ENCODE peak calls at places on chromosome 22, in eight cellular contexts. M, H, Z, P, T, I, C and B are unnamed samples.
A peak's percentile ranks its signal among the peaks of the same experiment; 100 is the strongest.

GRCh38 chr22:40951795-40952602 is 821 bp downstream of the RBX1 start:
- DNase-seq in M (no peak), H (no peak), Z (no peak), P (no peak), T (no peak), I (peak; percentile 33), C (no peak), B (no peak)

GRCh38 chr22:32037236-32037635 is 5.8 kb upstream of the SLC5A1 start:
- DNase-seq in M (no peak), H (no peak), Z (no peak), P (no peak), T (no peak), I (no peak), C (no peak), B (no peak)

GRCh38 chr22:35522571-35523149 is 18.0 kb upstream of the RASD2 start:
- DNase-seq in M (no peak), H (no peak), Z (no peak), P (no peak), T (no peak), I (no peak), C (no peak), B (no peak)

GRCh38 chr22:35728639-35729308 is 11.1 kb downstream of the APOL5 start:
- DNase-seq in M (peak; percentile 75), H (no peak), Z (peak; percentile 90), P (peak; percentile 61), T (no peak), I (no peak), C (peak; percentile 15), B (peak; percentile 72)

GRCh38 chr22:17910561-17911311 is 113.6 kb downstream of the MICAL3 start:
- DNase-seq in M (peak; percentile 51), H (no peak), Z (no peak), P (no peak), T (no peak), I (no peak), C (peak; percentile 35), B (peak; percentile 92)

GRCh38 chr22:22810018-22810427 is 77.6 kb upstream of the IGLL5 start:
- DNase-seq in M (peak; percentile 57), H (peak; percentile 88), Z (no peak), P (no peak), T (peak; percentile 86), I (no peak), C (no peak), B (peak; percentile 72)

GRCh38 chr22:28799125-28799833 is 1.1 kb downstream of the XBP1 start:
- DNase-seq in M (peak; percentile 47), H (no peak), Z (no peak), P (peak; percentile 80), T (no peak), I (no peak), C (peak; percentile 53), B (peak; percentile 64)

GRCh38 chr22:22348127-22348814 is 103.7 kb downstream of the VPREB1 start:
- DNase-seq in M (no peak), H (no peak), Z (no peak), P (no peak), T (no peak), I (no peak), C (peak; percentile 12), B (no peak)

GRCh38 chr22:30286813-30287625 is 2.3 kb downstream of the CASTOR1 start:
- DNase-seq in M (peak; percentile 74), H (peak; percentile 88), Z (peak; percentile 89), P (peak; percentile 53), T (peak; percentile 93), I (no peak), C (peak; percentile 66), B (no peak)

GRCh38 chr22:35752833-35753189 is 35.1 kb downstream of the APOL5 start:
- DNase-seq in M (no peak), H (no peak), Z (no peak), P (no peak), T (no peak), I (no peak), C (no peak), B (no peak)

GRCh38 chr22:17754233-17754925 is 19.9 kb downstream of the BID start:
- DNase-seq in M (no peak), H (peak; percentile 62), Z (no peak), P (no peak), T (peak; percentile 65), I (no peak), C (peak; percentile 7), B (no peak)

DNA sequence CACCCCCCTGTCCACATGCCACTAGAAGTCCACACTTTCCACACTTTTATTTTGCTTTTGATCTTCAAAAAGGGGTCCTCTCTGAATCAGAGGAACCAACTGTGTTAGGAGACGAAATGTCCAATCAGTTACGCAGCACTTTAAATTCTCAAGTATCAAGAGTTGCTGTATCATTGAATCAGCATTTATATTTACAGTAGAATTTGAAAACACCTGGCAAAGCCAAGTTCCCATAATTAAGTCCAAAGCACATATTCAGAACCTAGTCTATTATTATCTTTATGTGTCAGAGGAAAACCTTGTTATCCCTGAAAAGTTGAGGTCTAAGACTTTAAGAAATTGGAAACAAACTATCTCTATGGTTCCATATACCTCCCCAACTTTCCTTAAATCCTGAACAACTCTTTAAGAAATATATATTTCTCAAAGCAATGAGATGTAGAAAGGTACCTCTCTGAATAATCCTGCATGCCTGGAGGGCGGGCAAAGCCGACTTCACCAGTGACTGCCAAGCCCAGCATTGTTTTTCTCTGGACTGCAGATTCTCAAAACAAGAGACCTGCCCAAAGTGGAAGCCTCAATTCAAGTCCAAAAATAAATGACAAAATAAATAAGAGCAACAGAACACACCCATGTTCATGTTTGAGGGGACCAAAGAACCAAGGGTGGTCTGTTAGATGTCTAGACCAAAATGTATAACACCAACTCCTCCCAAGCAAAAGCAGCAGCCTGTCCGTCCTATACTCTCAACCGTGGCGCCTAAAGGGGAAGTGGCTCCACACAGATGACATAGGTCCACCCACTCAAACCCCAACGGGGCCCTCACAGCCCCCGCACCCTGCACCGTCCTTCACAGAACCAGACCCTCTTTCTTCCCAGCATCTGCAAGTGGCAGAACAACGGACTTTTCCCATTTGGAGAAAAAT is 76.0 kb upstream of the ARFGAP3 start:
- DNase-seq in M (no peak), H (no peak), Z (no peak), P (no peak), T (no peak), I (peak; percentile 71), C (no peak), B (no peak)
- H3K27ac ChIP-seq in M (peak overlapping the region; percentile 91), H (no peak overlapping the region), Z (peak overlapping the region; percentile 72), P (peak overlapping the region; percentile 60), T (no peak overlapping the region), I (peak overlapping the region; percentile 99), C (peak overlapping the region; percentile 94), B (peak overlapping the region; percentile 63)

GRCh38 chr22:47283616-47284270 is 521.3 kb downstream of the TBC1D22A start:
- DNase-seq in M (no peak), H (no peak), Z (peak; percentile 41), P (no peak), T (no peak), I (no peak), C (no peak), B (peak; percentile 29)
- H3K9me3 ChIP-seq in M (no peaks in the 10 kb centered on the region), H (no peaks in the 10 kb centered on the region), Z (no peaks in the 10 kb centered on the region), P (no peaks in the 10 kb centered on the region), T (no peaks in the 10 kb centered on the region), I (no peaks in the 10 kb centered on the region), C (no peaks in the 10 kb centered on the region), B (no peaks in the 10 kb centered on the region)

DNA sequence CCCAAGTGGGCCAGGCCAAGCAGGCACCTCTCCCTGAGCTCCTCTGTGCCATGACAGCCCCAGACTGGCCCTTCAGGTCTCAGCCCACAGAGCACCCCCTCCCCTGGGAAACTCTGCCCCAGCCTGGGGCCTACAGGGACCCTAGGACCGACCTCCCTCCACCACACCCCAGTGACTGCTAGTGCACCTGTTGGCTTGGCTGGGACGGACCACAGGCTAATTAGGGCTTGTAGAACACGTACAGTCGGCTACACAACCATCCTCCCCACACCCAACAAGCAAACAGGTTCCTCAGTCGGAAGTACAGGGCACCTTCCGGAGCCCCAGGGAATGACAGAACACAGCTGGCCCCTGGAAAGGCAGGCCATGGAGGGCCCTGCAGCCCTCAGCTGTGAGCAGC is 4.3 kb downstream of the SBF1 start:
- DNase-seq in M (no peak), H (no peak), Z (peak; percentile 70), P (no peak), T (no peak), I (no peak), C (no peak), B (no peak)
- H3K27ac ChIP-seq in M (no peak overlapping the region), H (peak overlapping the region; percentile 49), Z (peak overlapping the region; percentile 90), P (peak overlapping the region; percentile 44), T (peak overlapping the region; percentile 81), I (peak overlapping the region; percentile 92), C (peak overlapping the region; percentile 16), B (no peak overlapping the region)

DNA sequence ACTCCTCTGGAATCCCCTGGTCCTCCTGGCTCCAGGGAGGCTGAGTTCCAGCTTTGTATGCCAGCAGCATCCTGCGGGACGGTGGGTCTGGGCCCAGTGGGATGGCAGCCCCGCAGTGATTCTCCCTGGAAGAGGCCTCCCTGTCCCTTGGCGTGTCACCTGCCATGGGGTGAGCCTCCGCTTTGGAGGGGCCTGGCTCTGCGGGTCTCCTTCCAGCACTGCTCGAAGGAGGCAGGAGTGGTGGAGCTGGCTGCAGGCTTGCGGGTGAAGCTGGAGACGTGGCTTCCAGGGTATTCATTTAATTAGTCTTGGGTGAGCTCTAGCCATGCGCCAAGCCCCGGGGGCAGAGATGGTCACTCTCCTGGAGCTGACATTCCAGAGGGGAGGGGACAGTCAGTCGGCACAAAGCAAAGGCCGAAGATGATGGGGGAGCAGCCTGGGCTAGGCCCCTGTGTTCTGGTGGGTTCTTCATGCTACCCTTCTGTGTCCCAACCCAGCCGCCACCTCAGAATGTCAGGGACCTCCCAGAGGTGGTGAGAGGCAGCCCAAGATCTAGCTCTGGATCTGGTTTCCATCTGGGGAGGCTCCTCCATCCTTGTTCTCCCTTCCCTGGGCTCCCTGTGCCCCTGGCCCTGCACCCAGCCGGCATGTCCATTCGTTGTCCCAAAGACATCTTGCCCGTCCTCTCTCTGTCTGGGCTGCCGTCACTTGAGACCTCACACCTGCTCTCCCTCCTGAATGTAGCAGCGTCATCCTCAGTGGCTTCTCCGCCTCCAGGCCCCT is 1332.5 kb downstream of the BRD1 start:
- DNase-seq in M (no peak), H (peak; percentile 19), Z (peak; percentile 35), P (peak; percentile 8), T (no peak), I (no peak), C (no peak), B (peak; percentile 46)
- H3K9me3 ChIP-seq in M (no peaks in the 10 kb centered on the region), H (no peaks in the 10 kb centered on the region), Z (no peaks in the 10 kb centered on the region), P (no peaks in the 10 kb centered on the region), T (no peaks in the 10 kb centered on the region), I (no peaks in the 10 kb centered on the region), C (no peaks in the 10 kb centered on the region), B (no peaks in the 10 kb centered on the region)

GRCh38 chr22:27406389-27406861 is 395.1 kb downstream of the MN1 start:
- DNase-seq in M (no peak), H (no peak), Z (no peak), P (no peak), T (no peak), I (no peak), C (no peak), B (no peak)
- H3K27ac ChIP-seq in M (no peak overlapping the region), H (no peak overlapping the region), Z (no peak overlapping the region), P (no peak overlapping the region), T (no peak overlapping the region), I (no peak overlapping the region), C (no peak overlapping the region), B (no peak overlapping the region)

DNA sequence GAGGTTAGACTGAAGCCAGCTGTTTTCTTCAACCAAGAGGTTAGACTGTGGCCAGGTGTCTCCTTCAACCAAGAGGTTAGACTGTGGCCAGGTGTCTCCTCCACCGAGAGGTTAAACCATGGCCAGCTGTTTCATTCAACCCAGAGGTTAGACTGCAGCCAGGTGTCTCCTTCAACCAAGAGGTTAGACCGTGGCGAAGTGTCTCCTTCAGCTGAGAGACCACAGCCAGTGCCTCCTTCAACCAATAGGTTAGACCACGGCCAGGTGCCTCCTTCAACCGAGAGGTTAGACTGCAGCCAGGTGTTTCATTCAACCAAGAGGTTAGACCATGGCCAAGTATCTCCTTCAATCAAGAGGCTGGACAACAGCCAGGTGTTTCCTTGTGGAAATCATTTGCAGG is 498.1 kb downstream of the TBC1D22A start:
- DNase-seq in M (no peak), H (no peak), Z (no peak), P (no peak), T (no peak), I (no peak), C (no peak), B (no peak)
- H3K9me3 ChIP-seq in M (no peaks in the 10 kb centered on the region), H (no peaks in the 10 kb centered on the region), Z (no peaks in the 10 kb centered on the region), P (no peaks in the 10 kb centered on the region), T (no peaks in the 10 kb centered on the region), I (no peaks in the 10 kb centered on the region), C (no peaks in the 10 kb centered on the region), B (no peaks in the 10 kb centered on the region)